ENCODE peak calls at places on chromosomes 3 and 15, in six cellular contexts. R, I, K, A, F and H are unnamed samples.
A peak's percentile ranks its signal among the peaks of the same experiment; 100 is the strongest.

GRCh38 chr3:84724877-84725276 is 233.9 kb upstream of the CADM2 start:
- DNase-seq in A (no peak), I (no peak), R (no peak), F (no peak), K (no peak), H (no peak)

GRCh38 chr3:15272431-15273196 is 59.8 kb downstream of the SH3BP5 start:
- DNase-seq in A (no peak), R (no peak), I (no peak), K (no peak), F (no peak), H (no peak)

GRCh38 chr3:137148917-137149316 is 191.1 kb downstream of the IL20RB start:
- DNase-seq in I (no peak), R (no peak), A (no peak), K (no peak), F (no peak), H (no peak)

GRCh38 chr3:104763007-104763406 is 603.7 kb upstream of the ALCAM start:
- DNase-seq in I (no peak), R (no peak), A (no peak), K (no peak), F (no peak), H (no peak)

GRCh38 chr3:110813541-110813940 is 258.1 kb upstream of the NECTIN3 start:
- DNase-seq in R (no peak), A (no peak), F (no peak), I (no peak), K (no peak), H (no peak)

GRCh38 chr3:157159762-157160651 is at the start of gene CCNL1:
- DNase-seq in R (peak; percentile 97), I (peak; percentile 99), K (peak; percentile 81), F (peak; percentile 100), A (peak; percentile 99), H (peak; percentile 98)

GRCh38 chr15:100918690-100919480 is at the start of gene LRRK1:
- DNase-seq in I (peak; percentile 77), F (peak; percentile 72), R (peak; percentile 52), K (no peak), A (peak; percentile 66), H (peak; percentile 52)

GRCh38 chr3:197380786-197381185 is 82.4 kb upstream of the DLG1 start:
- DNase-seq in K (peak; percentile 33), F (peak; percentile 45), R (no peak), I (no peak), A (peak; percentile 61), H (no peak)

GRCh38 chr3:186225603-186226002 is 116.7 kb upstream of the ETV5 start:
- DNase-seq in R (no peak), K (no peak), F (no peak), I (peak; percentile 33), A (peak; percentile 86), H (no peak)

GRCh38 chr3:58670506-58671125 is 4.0 kb upstream of the FAM3D start:
- DNase-seq in A (no peak), K (no peak), R (no peak), F (no peak), I (no peak), H (peak; percentile 63)

GRCh38 chr3:150871192-150871591 is 34.0 kb downstream of the MINDY4B start:
- DNase-seq in A (no peak), I (no peak), F (no peak), R (no peak), K (no peak), H (no peak)

GRCh38 chr3:129346690-129347440 is 68.2 kb downstream of the HMCES start:
- DNase-seq in K (no peak), I (no peak), A (no peak), F (no peak), R (no peak), H (no peak)